ENCODE peak calls at places on chromosomes 3 and 15, in four cellular contexts. K, P, J and Y are unnamed samples.

GRCh38 chr15:63703641-63704040 is 106.5 kb downstream of the FBXL22 start:
- DNase-seq in J (no peak), K (no peak), P (no peak), Y (no peak)

GRCh38 chr15:65517866-65518207 is 348 bp upstream of the DPP8 start:
- DNase-seq in J (no peak), P (no peak), K (no peak), Y (no peak)

GRCh38 chr3:58839187-58839586 is 172.6 kb upstream of the FAM3D start:
- DNase-seq in J (no peak), P (no peak), K (no peak), Y (no peak)

GRCh38 chr15:75921732-75922703 is 18.3 kb downstream of the FBXO22 start:
- DNase-seq in J (peak), K (peak), P (no peak), Y (peak)

GRCh38 chr3:69642606-69643005 is 96.7 kb upstream of the MITF start:
- DNase-seq in P (no peak), K (no peak), J (no peak), Y (no peak)

GRCh38 chr3:50525987-50526386 is 22.6 kb upstream of the CACNA2D2 start:
- DNase-seq in P (peak), K (peak), J (peak), Y (peak)

GRCh38 chr3:112815981-112816380 is 30.7 kb downstream of the CD200R1L start:
- DNase-seq in J (peak), K (no peak), P (no peak), Y (no peak)

GRCh38 chr15:40150163-40150925 is 10.5 kb upstream of the BUB1B start:
- DNase-seq in P (no peak), J (peak), K (peak), Y (no peak)

GRCh38 chr15:91263632-91264477 is 163.8 kb downstream of the SV2B start:
- DNase-seq in J (peak), K (no peak), P (no peak), Y (no peak)

GRCh38 chr3:161314836-161315391 is 56.4 kb downstream of the SPTSSB start:
- DNase-seq in K (no peak), J (no peak), P (no peak), Y (no peak)

DNA sequence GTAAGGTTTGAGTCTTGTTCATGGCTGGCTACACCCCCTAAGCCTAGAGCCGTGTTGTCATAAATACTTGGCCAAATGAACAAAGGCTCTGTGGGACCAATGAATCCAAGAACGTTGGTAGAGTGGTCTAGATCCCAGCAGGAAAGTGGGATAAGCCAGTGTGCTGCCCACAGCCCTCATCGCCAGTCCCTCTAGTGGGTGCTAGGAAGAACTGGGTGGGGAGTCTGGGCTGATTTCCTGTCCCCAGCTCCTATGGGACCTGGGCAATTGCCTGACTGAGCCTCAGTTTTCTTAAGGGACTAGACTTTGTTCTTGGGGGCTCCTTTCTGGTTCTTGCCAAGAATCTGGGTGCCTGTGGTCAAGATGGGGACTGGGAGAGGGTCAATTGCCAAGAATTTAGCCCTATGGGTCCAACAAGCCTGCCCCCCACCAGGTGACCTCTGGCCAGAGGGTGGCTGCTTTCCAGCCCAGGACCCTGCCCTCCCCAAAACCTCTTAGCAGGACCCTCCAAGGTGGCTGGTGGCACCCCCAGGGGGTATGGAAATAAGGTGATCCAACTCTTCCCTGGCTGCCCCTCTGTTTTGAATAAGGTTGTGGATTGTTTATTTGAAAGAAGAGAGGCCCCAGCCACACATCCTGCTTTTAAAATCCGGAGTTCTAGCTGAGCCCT is 42.7 kb downstream of the SMAD6 start:
- DNase-seq in J (no peak), P (no peak), K (no peak), Y (peak)
- H2AFZ ChIP-seq in J (peak), P (no peak), K (no peak), Y (no peak)

DNA sequence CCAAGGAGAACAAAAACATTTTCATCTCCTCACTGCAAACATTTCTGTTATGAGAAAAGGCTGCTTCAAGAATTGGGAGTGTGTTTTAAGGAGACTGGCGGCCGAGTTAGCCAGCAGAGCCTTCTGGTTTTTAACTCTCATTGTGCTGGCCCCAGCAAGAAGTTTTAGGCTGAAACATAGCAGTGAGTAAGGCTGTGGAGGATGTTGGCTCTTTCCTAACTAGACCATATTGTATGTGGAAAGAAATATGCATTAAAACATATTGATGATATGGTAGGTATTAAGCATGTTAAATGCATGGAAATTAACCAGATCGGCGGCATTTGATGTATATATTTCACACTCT is 90.7 kb downstream of the TIGIT start:
- DNase-seq in P (no peak), K (no peak), J (no peak), Y (no peak)
- H2AFZ ChIP-seq in P (no peak), K (no peak), J (no peak), Y (peak)

GRCh38 chr3:170697803-170698350 is 112.0 kb upstream of the SLC7A14 start:
- DNase-seq in J (no peak), P (no peak), K (no peak), Y (peak)
- H2AFZ ChIP-seq in J (no peak), P (no peak), K (no peak), Y (no peak)

GRCh38 chr3:13569201-13569600 is 20.3 kb downstream of the FBLN2 start:
- DNase-seq in J (no peak), P (no peak), K (no peak), Y (no peak)
- H2AFZ ChIP-seq in J (no peak), P (no peak), K (no peak), Y (no peak)

GRCh38 chr3:126026761-126027160 is 57.2 kb downstream of the SLC41A3 start:
- DNase-seq in K (no peak), J (no peak), P (no peak), Y (no peak)
- H2AFZ ChIP-seq in K (no peak), J (no peak), P (no peak), Y (no peak)